ENCODE peak calls at places on chromosome 18, in ten cellular contexts. One of them, this sample, is unnamed.

GRCh38 chr18:58325521-58325908 is 281.5 kb downstream of the NEDD4L start:
- DNase-seq in EH: peak; percentile 34
- DNase-seq in NCI-H1092 treated with DMSO at 0.1 percent for 48 hours: no peak
- DNase-seq in NCI-H524 treated with DMSO at 0.1 percent for 48 hours: no peak
- DNase-seq in stimulated activated naive CD8-positive, alpha-beta T cell treated with anti-CD3 and anti-CD28 coated beads, Interleukin-15, Interleukin-2, amounts not matched to agents 100 U/mL and 50 U/mL, for 24 hours: no peak
- DNase-seq in CMK: no peak
- DNase-seq in fibroblast of lung: no peak
- DNase-seq in IMR-90: peak; percentile 33
- DNase-seq in foreskin fibroblast: peak; percentile 42
- DNase-seq in T-helper 2 cell: no peak
- DNase-seq in this sample: no peak

GRCh38 chr18:35127201-35127600 is 86.0 kb downstream of the MAPRE2 start:
- DNase-seq in EH: peak; percentile 17
- DNase-seq in NCI-H1092 treated with DMSO at 0.1 percent for 48 hours: no peak
- DNase-seq in NCI-H524 treated with DMSO at 0.1 percent for 48 hours: no peak
- DNase-seq in stimulated activated naive CD8-positive, alpha-beta T cell treated with anti-CD3 and anti-CD28 coated beads, Interleukin-15, Interleukin-2, amounts not matched to agents 100 U/mL and 50 U/mL, for 24 hours: no peak
- DNase-seq in CMK: no peak
- DNase-seq in fibroblast of lung: no peak
- DNase-seq in IMR-90: peak; percentile 8
- DNase-seq in foreskin fibroblast: no peak
- DNase-seq in T-helper 2 cell: no peak
- DNase-seq in this sample: no peak

GRCh38 chr18:54812885-54813284 is 15.4 kb upstream of the RAB27B start:
- DNase-seq in EH: no peak
- DNase-seq in NCI-H1092 treated with DMSO at 0.1 percent for 48 hours: no peak
- DNase-seq in NCI-H524 treated with DMSO at 0.1 percent for 48 hours: no peak
- DNase-seq in stimulated activated naive CD8-positive, alpha-beta T cell treated with anti-CD3 and anti-CD28 coated beads, Interleukin-15, Interleukin-2, amounts not matched to agents 100 U/mL and 50 U/mL, for 24 hours: no peak
- DNase-seq in CMK: no peak
- DNase-seq in fibroblast of lung: no peak
- DNase-seq in IMR-90: no peak
- DNase-seq in foreskin fibroblast: no peak
- DNase-seq in T-helper 2 cell: no peak
- DNase-seq in this sample: no peak

GRCh38 chr18:42048150-42048549 is 93.1 kb downstream of the PIK3C3 start:
- DNase-seq in EH: peak; percentile 89
- DNase-seq in NCI-H1092 treated with DMSO at 0.1 percent for 48 hours: no peak
- DNase-seq in NCI-H524 treated with DMSO at 0.1 percent for 48 hours: no peak
- DNase-seq in stimulated activated naive CD8-positive, alpha-beta T cell treated with anti-CD3 and anti-CD28 coated beads, Interleukin-15, Interleukin-2, amounts not matched to agents 100 U/mL and 50 U/mL, for 24 hours: no peak
- DNase-seq in CMK: no peak
- DNase-seq in fibroblast of lung: peak; percentile 87
- DNase-seq in IMR-90: peak; percentile 93
- DNase-seq in foreskin fibroblast: peak; percentile 89
- DNase-seq in T-helper 2 cell: no peak
- DNase-seq in this sample: no peak

GRCh38 chr18:8814206-8814605 is 108.8 kb downstream of the MTCL1 start:
- DNase-seq in EH: peak; percentile 69
- DNase-seq in NCI-H1092 treated with DMSO at 0.1 percent for 48 hours: no peak
- DNase-seq in NCI-H524 treated with DMSO at 0.1 percent for 48 hours: no peak
- DNase-seq in stimulated activated naive CD8-positive, alpha-beta T cell treated with anti-CD3 and anti-CD28 coated beads, Interleukin-15, Interleukin-2, amounts not matched to agents 100 U/mL and 50 U/mL, for 24 hours: no peak
- DNase-seq in CMK: no peak
- DNase-seq in fibroblast of lung: peak; percentile 92
- DNase-seq in IMR-90: peak; percentile 76
- DNase-seq in foreskin fibroblast: no peak
- DNase-seq in T-helper 2 cell: no peak
- DNase-seq in this sample: no peak

GRCh38 chr18:56853961-56854360 is 202.8 kb downstream of the WDR7 start:
- DNase-seq in EH: no peak
- DNase-seq in NCI-H1092 treated with DMSO at 0.1 percent for 48 hours: no peak
- DNase-seq in NCI-H524 treated with DMSO at 0.1 percent for 48 hours: no peak
- DNase-seq in stimulated activated naive CD8-positive, alpha-beta T cell treated with anti-CD3 and anti-CD28 coated beads, Interleukin-15, Interleukin-2, amounts not matched to agents 100 U/mL and 50 U/mL, for 24 hours: no peak
- DNase-seq in CMK: no peak
- DNase-seq in fibroblast of lung: no peak
- DNase-seq in IMR-90: no peak
- DNase-seq in foreskin fibroblast: no peak
- DNase-seq in T-helper 2 cell: no peak
- DNase-seq in this sample: no peak

GRCh38 chr18:4144201-4144600 is 310.9 kb downstream of the DLGAP1 start:
- DNase-seq in EH: no peak
- DNase-seq in NCI-H1092 treated with DMSO at 0.1 percent for 48 hours: no peak
- DNase-seq in NCI-H524 treated with DMSO at 0.1 percent for 48 hours: no peak
- DNase-seq in stimulated activated naive CD8-positive, alpha-beta T cell treated with anti-CD3 and anti-CD28 coated beads, Interleukin-15, Interleukin-2, amounts not matched to agents 100 U/mL and 50 U/mL, for 24 hours: no peak
- DNase-seq in CMK: no peak
- DNase-seq in fibroblast of lung: no peak
- DNase-seq in IMR-90: no peak
- DNase-seq in foreskin fibroblast: no peak
- DNase-seq in T-helper 2 cell: no peak
- DNase-seq in this sample: no peak

GRCh38 chr18:42961298-42961697 is 154.2 kb downstream of the RIT2 start:
- DNase-seq in EH: no peak
- DNase-seq in NCI-H1092 treated with DMSO at 0.1 percent for 48 hours: no peak
- DNase-seq in NCI-H524 treated with DMSO at 0.1 percent for 48 hours: no peak
- DNase-seq in stimulated activated naive CD8-positive, alpha-beta T cell treated with anti-CD3 and anti-CD28 coated beads, Interleukin-15, Interleukin-2, amounts not matched to agents 100 U/mL and 50 U/mL, for 24 hours: no peak
- DNase-seq in CMK: no peak
- DNase-seq in fibroblast of lung: no peak
- DNase-seq in IMR-90: no peak
- DNase-seq in foreskin fibroblast: no peak
- DNase-seq in T-helper 2 cell: no peak
- DNase-seq in this sample: no peak

GRCh38 chr18:376307-376706 is 108.5 kb upstream of the THOC1 start:
- DNase-seq in EH: no peak
- DNase-seq in NCI-H1092 treated with DMSO at 0.1 percent for 48 hours: no peak
- DNase-seq in NCI-H524 treated with DMSO at 0.1 percent for 48 hours: no peak
- DNase-seq in stimulated activated naive CD8-positive, alpha-beta T cell treated with anti-CD3 and anti-CD28 coated beads, Interleukin-15, Interleukin-2, amounts not matched to agents 100 U/mL and 50 U/mL, for 24 hours: no peak
- DNase-seq in CMK: no peak
- DNase-seq in fibroblast of lung: peak; percentile 74
- DNase-seq in IMR-90: peak; percentile 13
- DNase-seq in foreskin fibroblast: no peak
- DNase-seq in T-helper 2 cell: no peak
- DNase-seq in this sample: no peak

GRCh38 chr18:43265465-43265864 is 11.8 kb downstream of the SYT4 start:
- DNase-seq in EH: no peak
- DNase-seq in NCI-H1092 treated with DMSO at 0.1 percent for 48 hours: no peak
- DNase-seq in NCI-H524 treated with DMSO at 0.1 percent for 48 hours: no peak
- DNase-seq in stimulated activated naive CD8-positive, alpha-beta T cell treated with anti-CD3 and anti-CD28 coated beads, Interleukin-15, Interleukin-2, amounts not matched to agents 100 U/mL and 50 U/mL, for 24 hours: no peak
- DNase-seq in CMK: no peak
- DNase-seq in fibroblast of lung: no peak
- DNase-seq in IMR-90: no peak
- DNase-seq in foreskin fibroblast: no peak
- DNase-seq in T-helper 2 cell: no peak
- DNase-seq in this sample: no peak

GRCh38 chr18:70503060-70503459 is 214.2 kb downstream of the SOCS6 start:
- DNase-seq in EH: no peak
- DNase-seq in NCI-H1092 treated with DMSO at 0.1 percent for 48 hours: no peak
- DNase-seq in NCI-H524 treated with DMSO at 0.1 percent for 48 hours: no peak
- DNase-seq in stimulated activated naive CD8-positive, alpha-beta T cell treated with anti-CD3 and anti-CD28 coated beads, Interleukin-15, Interleukin-2, amounts not matched to agents 100 U/mL and 50 U/mL, for 24 hours: no peak
- DNase-seq in CMK: no peak
- DNase-seq in fibroblast of lung: no peak
- DNase-seq in IMR-90: no peak
- DNase-seq in foreskin fibroblast: no peak
- DNase-seq in T-helper 2 cell: no peak
- DNase-seq in this sample: no peak

GRCh38 chr18:22169011-22169888 is at the start of gene GATA6:
- DNase-seq in EH: peak; percentile 78
- DNase-seq in NCI-H1092 treated with DMSO at 0.1 percent for 48 hours: peak; percentile 89
- DNase-seq in NCI-H524 treated with DMSO at 0.1 percent for 48 hours: peak; percentile 85
- DNase-seq in stimulated activated naive CD8-positive, alpha-beta T cell treated with anti-CD3 and anti-CD28 coated beads, Interleukin-15, Interleukin-2, amounts not matched to agents 100 U/mL and 50 U/mL, for 24 hours: peak; percentile 56
- DNase-seq in CMK: no peak
- DNase-seq in fibroblast of lung: peak; percentile 94
- DNase-seq in IMR-90: peak; percentile 91
- DNase-seq in foreskin fibroblast: peak; percentile 53
- DNase-seq in T-helper 2 cell: peak; percentile 56
- DNase-seq in this sample: peak; percentile 13

GRCh38 chr18:79809482-79810192 is 11.9 kb downstream of the KCNG2 start:
- DNase-seq in EH: no peak
- DNase-seq in NCI-H1092 treated with DMSO at 0.1 percent for 48 hours: no peak
- DNase-seq in NCI-H524 treated with DMSO at 0.1 percent for 48 hours: no peak
- DNase-seq in stimulated activated naive CD8-positive, alpha-beta T cell treated with anti-CD3 and anti-CD28 coated beads, Interleukin-15, Interleukin-2, amounts not matched to agents 100 U/mL and 50 U/mL, for 24 hours: no peak
- DNase-seq in CMK: no peak
- DNase-seq in fibroblast of lung: no peak
- DNase-seq in IMR-90: no peak
- DNase-seq in foreskin fibroblast: no peak
- DNase-seq in T-helper 2 cell: no peak
- DNase-seq in this sample: no peak

GRCh38 chr18:32366586-32367538 is 103.8 kb downstream of the GAREM1 start:
- DNase-seq in EH: no peak
- DNase-seq in NCI-H1092 treated with DMSO at 0.1 percent for 48 hours: no peak
- DNase-seq in NCI-H524 treated with DMSO at 0.1 percent for 48 hours: no peak
- DNase-seq in stimulated activated naive CD8-positive, alpha-beta T cell treated with anti-CD3 and anti-CD28 coated beads, Interleukin-15, Interleukin-2, amounts not matched to agents 100 U/mL and 50 U/mL, for 24 hours: no peak
- DNase-seq in CMK: no peak
- DNase-seq in fibroblast of lung: peak; percentile 61
- DNase-seq in IMR-90: no peak
- DNase-seq in foreskin fibroblast: no peak
- DNase-seq in T-helper 2 cell: no peak
- DNase-seq in this sample: no peak

GRCh38 chr18:77899972-77900754 is 650.5 kb downstream of the GALR1 start:
- DNase-seq in EH: no peak
- DNase-seq in NCI-H1092 treated with DMSO at 0.1 percent for 48 hours: peak; percentile 77
- DNase-seq in NCI-H524 treated with DMSO at 0.1 percent for 48 hours: no peak
- DNase-seq in stimulated activated naive CD8-positive, alpha-beta T cell treated with anti-CD3 and anti-CD28 coated beads, Interleukin-15, Interleukin-2, amounts not matched to agents 100 U/mL and 50 U/mL, for 24 hours: peak; percentile 64
- DNase-seq in CMK: no peak
- DNase-seq in fibroblast of lung: peak; percentile 18
- DNase-seq in IMR-90: no peak
- DNase-seq in foreskin fibroblast: peak; percentile 1
- DNase-seq in T-helper 2 cell: peak; percentile 40
- DNase-seq in this sample: peak; percentile 25

GRCh38 chr18:46096651-46097300 is 1.3 kb downstream of the ATP5F1A start:
- DNase-seq in EH: peak; percentile 4
- DNase-seq in NCI-H1092 treated with DMSO at 0.1 percent for 48 hours: peak; percentile 11
- DNase-seq in NCI-H524 treated with DMSO at 0.1 percent for 48 hours: no peak
- DNase-seq in stimulated activated naive CD8-positive, alpha-beta T cell treated with anti-CD3 and anti-CD28 coated beads, Interleukin-15, Interleukin-2, amounts not matched to agents 100 U/mL and 50 U/mL, for 24 hours: no peak
- DNase-seq in CMK: no peak
- DNase-seq in fibroblast of lung: peak; percentile 20
- DNase-seq in IMR-90: no peak
- DNase-seq in foreskin fibroblast: no peak
- DNase-seq in T-helper 2 cell: no peak
- DNase-seq in this sample: no peak

GRCh38 chr18:76494181-76494540 is 881 bp downstream of the ZNF516 start:
- DNase-seq in EH: peak; percentile 56
- DNase-seq in NCI-H1092 treated with DMSO at 0.1 percent for 48 hours: peak; percentile 67
- DNase-seq in NCI-H524 treated with DMSO at 0.1 percent for 48 hours: no peak
- DNase-seq in stimulated activated naive CD8-positive, alpha-beta T cell treated with anti-CD3 and anti-CD28 coated beads, Interleukin-15, Interleukin-2, amounts not matched to agents 100 U/mL and 50 U/mL, for 24 hours: peak; percentile 33
- DNase-seq in CMK: no peak
- DNase-seq in fibroblast of lung: peak; percentile 45
- DNase-seq in IMR-90: peak; percentile 43
- DNase-seq in foreskin fibroblast: peak; percentile 41
- DNase-seq in T-helper 2 cell: no peak
- DNase-seq in this sample: no peak

GRCh38 chr18:29644276-29644675 is 1398.3 kb downstream of the DSC3 start:
- DNase-seq in EH: peak; percentile 89
- DNase-seq in NCI-H1092 treated with DMSO at 0.1 percent for 48 hours: no peak
- DNase-seq in NCI-H524 treated with DMSO at 0.1 percent for 48 hours: no peak
- DNase-seq in stimulated activated naive CD8-positive, alpha-beta T cell treated with anti-CD3 and anti-CD28 coated beads, Interleukin-15, Interleukin-2, amounts not matched to agents 100 U/mL and 50 U/mL, for 24 hours: no peak
- DNase-seq in CMK: no peak
- DNase-seq in fibroblast of lung: peak; percentile 63
- DNase-seq in IMR-90: peak; percentile 68
- DNase-seq in foreskin fibroblast: peak; percentile 39
- DNase-seq in T-helper 2 cell: no peak
- DNase-seq in this sample: no peak

GRCh38 chr18:9362869-9363268 is 28.3 kb downstream of the TWSG1 start:
- DNase-seq in EH: peak; percentile 62
- DNase-seq in NCI-H1092 treated with DMSO at 0.1 percent for 48 hours: no peak
- DNase-seq in NCI-H524 treated with DMSO at 0.1 percent for 48 hours: no peak
- DNase-seq in stimulated activated naive CD8-positive, alpha-beta T cell treated with anti-CD3 and anti-CD28 coated beads, Interleukin-15, Interleukin-2, amounts not matched to agents 100 U/mL and 50 U/mL, for 24 hours: no peak
- DNase-seq in CMK: no peak
- DNase-seq in fibroblast of lung: peak; percentile 58
- DNase-seq in IMR-90: no peak
- DNase-seq in foreskin fibroblast: no peak
- DNase-seq in T-helper 2 cell: no peak
- DNase-seq in this sample: no peak

GRCh38 chr18:27004056-27004829 is 138.7 kb upstream of the AQP4 start:
- DNase-seq in EH: peak; percentile 3
- DNase-seq in NCI-H1092 treated with DMSO at 0.1 percent for 48 hours: peak; percentile 12
- DNase-seq in NCI-H524 treated with DMSO at 0.1 percent for 48 hours: peak; percentile 31
- DNase-seq in stimulated activated naive CD8-positive, alpha-beta T cell treated with anti-CD3 and anti-CD28 coated beads, Interleukin-15, Interleukin-2, amounts not matched to agents 100 U/mL and 50 U/mL, for 24 hours: no peak
- DNase-seq in CMK: no peak
- DNase-seq in fibroblast of lung: peak; percentile 6
- DNase-seq in IMR-90: no peak
- DNase-seq in foreskin fibroblast: no peak
- DNase-seq in T-helper 2 cell: no peak
- DNase-seq in this sample: no peak

GRCh38 chr18:64707052-64707451 is 558.2 kb upstream of the LINC00305 start:
- DNase-seq in EH: no peak
- DNase-seq in NCI-H1092 treated with DMSO at 0.1 percent for 48 hours: no peak
- DNase-seq in NCI-H524 treated with DMSO at 0.1 percent for 48 hours: no peak
- DNase-seq in stimulated activated naive CD8-positive, alpha-beta T cell treated with anti-CD3 and anti-CD28 coated beads, Interleukin-15, Interleukin-2, amounts not matched to agents 100 U/mL and 50 U/mL, for 24 hours: no peak
- DNase-seq in CMK: no peak
- DNase-seq in fibroblast of lung: no peak
- DNase-seq in IMR-90: no peak
- DNase-seq in foreskin fibroblast: no peak
- DNase-seq in T-helper 2 cell: no peak
- DNase-seq in this sample: no peak

GRCh38 chr18:23143871-23144270 is 8.6 kb downstream of the CABLES1 start:
- DNase-seq in EH: no peak
- DNase-seq in NCI-H1092 treated with DMSO at 0.1 percent for 48 hours: no peak
- DNase-seq in NCI-H524 treated with DMSO at 0.1 percent for 48 hours: no peak
- DNase-seq in stimulated activated naive CD8-positive, alpha-beta T cell treated with anti-CD3 and anti-CD28 coated beads, Interleukin-15, Interleukin-2, amounts not matched to agents 100 U/mL and 50 U/mL, for 24 hours: no peak
- DNase-seq in CMK: peak; percentile 37
- DNase-seq in fibroblast of lung: peak; percentile 50
- DNase-seq in IMR-90: no peak
- DNase-seq in foreskin fibroblast: no peak
- DNase-seq in T-helper 2 cell: no peak
- DNase-seq in this sample: no peak

GRCh38 chr18:10374615-10375295 is 79.7 kb upstream of the APCDD1 start:
- DNase-seq in EH: peak; percentile 96
- DNase-seq in NCI-H1092 treated with DMSO at 0.1 percent for 48 hours: no peak
- DNase-seq in NCI-H524 treated with DMSO at 0.1 percent for 48 hours: no peak
- DNase-seq in stimulated activated naive CD8-positive, alpha-beta T cell treated with anti-CD3 and anti-CD28 coated beads, Interleukin-15, Interleukin-2, amounts not matched to agents 100 U/mL and 50 U/mL, for 24 hours: no peak
- DNase-seq in CMK: no peak
- DNase-seq in fibroblast of lung: no peak
- DNase-seq in IMR-90: no peak
- DNase-seq in foreskin fibroblast: peak; percentile 67
- DNase-seq in T-helper 2 cell: no peak
- DNase-seq in this sample: no peak

GRCh38 chr18:65103864-65104263 is 646.9 kb upstream of the CDH7 start:
- DNase-seq in EH: no peak
- DNase-seq in NCI-H1092 treated with DMSO at 0.1 percent for 48 hours: no peak
- DNase-seq in NCI-H524 treated with DMSO at 0.1 percent for 48 hours: no peak
- DNase-seq in stimulated activated naive CD8-positive, alpha-beta T cell treated with anti-CD3 and anti-CD28 coated beads, Interleukin-15, Interleukin-2, amounts not matched to agents 100 U/mL and 50 U/mL, for 24 hours: no peak
- DNase-seq in CMK: no peak
- DNase-seq in fibroblast of lung: no peak
- DNase-seq in IMR-90: no peak
- DNase-seq in foreskin fibroblast: no peak
- DNase-seq in T-helper 2 cell: no peak
- DNase-seq in this sample: no peak

GRCh38 chr18:58784601-58785137 is 80.0 kb upstream of the ZNF532 start:
- DNase-seq in EH: peak; percentile 33
- DNase-seq in NCI-H1092 treated with DMSO at 0.1 percent for 48 hours: no peak
- DNase-seq in NCI-H524 treated with DMSO at 0.1 percent for 48 hours: no peak
- DNase-seq in stimulated activated naive CD8-positive, alpha-beta T cell treated with anti-CD3 and anti-CD28 coated beads, Interleukin-15, Interleukin-2, amounts not matched to agents 100 U/mL and 50 U/mL, for 24 hours: no peak
- DNase-seq in CMK: no peak
- DNase-seq in fibroblast of lung: peak; percentile 56
- DNase-seq in IMR-90: no peak
- DNase-seq in foreskin fibroblast: no peak
- DNase-seq in T-helper 2 cell: no peak
- DNase-seq in this sample: no peak

GRCh38 chr18:43079422-43079821 is 36.1 kb downstream of the RIT2 start:
- DNase-seq in EH: no peak
- DNase-seq in NCI-H1092 treated with DMSO at 0.1 percent for 48 hours: peak; percentile 29
- DNase-seq in NCI-H524 treated with DMSO at 0.1 percent for 48 hours: no peak
- DNase-seq in stimulated activated naive CD8-positive, alpha-beta T cell treated with anti-CD3 and anti-CD28 coated beads, Interleukin-15, Interleukin-2, amounts not matched to agents 100 U/mL and 50 U/mL, for 24 hours: no peak
- DNase-seq in CMK: no peak
- DNase-seq in fibroblast of lung: no peak
- DNase-seq in IMR-90: no peak
- DNase-seq in foreskin fibroblast: no peak
- DNase-seq in T-helper 2 cell: no peak
- DNase-seq in this sample: no peak

GRCh38 chr18:74226156-74226555 is 65.6 kb downstream of the CYB5A start:
- DNase-seq in EH: no peak
- DNase-seq in NCI-H1092 treated with DMSO at 0.1 percent for 48 hours: no peak
- DNase-seq in NCI-H524 treated with DMSO at 0.1 percent for 48 hours: no peak
- DNase-seq in stimulated activated naive CD8-positive, alpha-beta T cell treated with anti-CD3 and anti-CD28 coated beads, Interleukin-15, Interleukin-2, amounts not matched to agents 100 U/mL and 50 U/mL, for 24 hours: no peak
- DNase-seq in CMK: no peak
- DNase-seq in fibroblast of lung: no peak
- DNase-seq in IMR-90: no peak
- DNase-seq in foreskin fibroblast: no peak
- DNase-seq in T-helper 2 cell: no peak
- DNase-seq in this sample: no peak

GRCh38 chr18:13159579-13159978 is 59.0 kb upstream of the LDLRAD4 start:
- DNase-seq in EH: peak; percentile 73
- DNase-seq in NCI-H1092 treated with DMSO at 0.1 percent for 48 hours: peak; percentile 21
- DNase-seq in NCI-H524 treated with DMSO at 0.1 percent for 48 hours: no peak
- DNase-seq in stimulated activated naive CD8-positive, alpha-beta T cell treated with anti-CD3 and anti-CD28 coated beads, Interleukin-15, Interleukin-2, amounts not matched to agents 100 U/mL and 50 U/mL, for 24 hours: no peak
- DNase-seq in CMK: peak; percentile 20
- DNase-seq in fibroblast of lung: peak; percentile 53
- DNase-seq in IMR-90: peak; percentile 73
- DNase-seq in foreskin fibroblast: peak; percentile 55
- DNase-seq in T-helper 2 cell: peak; percentile 33
- DNase-seq in this sample: no peak

This sample was measured in T follicular helper cell.